ENCODE peak calls at places on chromosome 13, in nine cellular contexts. One of them, this sample, is unnamed.

GRCh38 chr13:101757446-101758039 is 305.1 kb downstream of the ITGBL1 start:
- DNase-seq in NCI-H526 treated with DMSO at 0.1 percent for 48 hours: peak; percentile 11
- DNase-seq in PC-3: peak; percentile 70
- DNase-seq in HTR-8/SVneo: peak; percentile 33
- DNase-seq in stimulated activated CD8-positive, alpha-beta memory T cell treated with anti-CD3 and anti-CD28 coated beads, Interleukin-15, amount 100 ng/mL, for 4 hours: no peak
- DNase-seq in NCI-H1417: peak; percentile 89
- DNase-seq in heart right ventricle: no peak
- DNase-seq in CD8-positive, alpha-beta memory T cell: peak; percentile 5
- DNase-seq in cardiac muscle cell: peak; percentile 19
- DNase-seq in this sample: peak; percentile 85

GRCh38 chr13:44231786-44232516 is 141.7 kb upstream of the SERP2 start:
- DNase-seq in NCI-H526 treated with DMSO at 0.1 percent for 48 hours: no peak
- DNase-seq in PC-3: peak; percentile 97
- DNase-seq in HTR-8/SVneo: peak; percentile 79
- DNase-seq in stimulated activated CD8-positive, alpha-beta memory T cell treated with anti-CD3 and anti-CD28 coated beads, Interleukin-15, amount 100 ng/mL, for 4 hours: no peak
- DNase-seq in NCI-H1417: no peak
- DNase-seq in heart right ventricle: peak; percentile 27
- DNase-seq in CD8-positive, alpha-beta memory T cell: no peak
- DNase-seq in cardiac muscle cell: no peak
- DNase-seq in this sample: peak; percentile 37

GRCh38 chr13:104460553-104460952 is 1394.3 kb upstream of the SLC10A2 start:
- DNase-seq in NCI-H526 treated with DMSO at 0.1 percent for 48 hours: no peak
- DNase-seq in PC-3: peak; percentile 19
- DNase-seq in HTR-8/SVneo: no peak
- DNase-seq in stimulated activated CD8-positive, alpha-beta memory T cell treated with anti-CD3 and anti-CD28 coated beads, Interleukin-15, amount 100 ng/mL, for 4 hours: no peak
- DNase-seq in NCI-H1417: no peak
- DNase-seq in heart right ventricle: no peak
- DNase-seq in CD8-positive, alpha-beta memory T cell: no peak
- DNase-seq in cardiac muscle cell: no peak
- DNase-seq in this sample: no peak

GRCh38 chr13:28541966-28542365 is 47.0 kb upstream of the FLT1 start:
- DNase-seq in NCI-H526 treated with DMSO at 0.1 percent for 48 hours: peak; percentile 37
- DNase-seq in PC-3: no peak
- DNase-seq in HTR-8/SVneo: no peak
- DNase-seq in stimulated activated CD8-positive, alpha-beta memory T cell treated with anti-CD3 and anti-CD28 coated beads, Interleukin-15, amount 100 ng/mL, for 4 hours: no peak
- DNase-seq in NCI-H1417: no peak
- DNase-seq in heart right ventricle: no peak
- DNase-seq in CD8-positive, alpha-beta memory T cell: no peak
- DNase-seq in cardiac muscle cell: no peak
- DNase-seq in this sample: no peak

GRCh38 chr13:33262997-33263396 is 22.6 kb downstream of the STARD13 start:
- DNase-seq in NCI-H526 treated with DMSO at 0.1 percent for 48 hours: no peak
- DNase-seq in PC-3: no peak
- DNase-seq in HTR-8/SVneo: no peak
- DNase-seq in stimulated activated CD8-positive, alpha-beta memory T cell treated with anti-CD3 and anti-CD28 coated beads, Interleukin-15, amount 100 ng/mL, for 4 hours: no peak
- DNase-seq in NCI-H1417: peak; percentile 20
- DNase-seq in heart right ventricle: no peak
- DNase-seq in CD8-positive, alpha-beta memory T cell: no peak
- DNase-seq in cardiac muscle cell: no peak
- DNase-seq in this sample: peak; percentile 18

GRCh38 chr13:23655321-23655720 is 85.1 kb downstream of the TNFRSF19 start:
- DNase-seq in NCI-H526 treated with DMSO at 0.1 percent for 48 hours: no peak
- DNase-seq in PC-3: no peak
- DNase-seq in HTR-8/SVneo: no peak
- DNase-seq in stimulated activated CD8-positive, alpha-beta memory T cell treated with anti-CD3 and anti-CD28 coated beads, Interleukin-15, amount 100 ng/mL, for 4 hours: no peak
- DNase-seq in NCI-H1417: no peak
- DNase-seq in heart right ventricle: no peak
- DNase-seq in CD8-positive, alpha-beta memory T cell: no peak
- DNase-seq in cardiac muscle cell: no peak
- DNase-seq in this sample: peak; percentile 2

GRCh38 chr13:32538234-32538620 is 368 bp downstream of the N4BP2L2 start:
- DNase-seq in NCI-H526 treated with DMSO at 0.1 percent for 48 hours: peak; percentile 65
- DNase-seq in PC-3: no peak
- DNase-seq in HTR-8/SVneo: peak; percentile 8
- DNase-seq in stimulated activated CD8-positive, alpha-beta memory T cell treated with anti-CD3 and anti-CD28 coated beads, Interleukin-15, amount 100 ng/mL, for 4 hours: no peak
- DNase-seq in NCI-H1417: no peak
- DNase-seq in heart right ventricle: peak; percentile 22
- DNase-seq in CD8-positive, alpha-beta memory T cell: no peak
- DNase-seq in cardiac muscle cell: peak; percentile 65
- DNase-seq in this sample: peak; percentile 62

GRCh38 chr13:61045197-61045596 is 370.5 kb downstream of the PCDH20 start:
- DNase-seq in NCI-H526 treated with DMSO at 0.1 percent for 48 hours: no peak
- DNase-seq in PC-3: no peak
- DNase-seq in HTR-8/SVneo: no peak
- DNase-seq in stimulated activated CD8-positive, alpha-beta memory T cell treated with anti-CD3 and anti-CD28 coated beads, Interleukin-15, amount 100 ng/mL, for 4 hours: no peak
- DNase-seq in NCI-H1417: no peak
- DNase-seq in heart right ventricle: no peak
- DNase-seq in CD8-positive, alpha-beta memory T cell: no peak
- DNase-seq in cardiac muscle cell: peak; percentile 18
- DNase-seq in this sample: no peak

This sample was measured in NCI-H69.